ENCODE peak calls at places on chromosomes 7 and 10, in eight cellular contexts. Y, T, C, U, R, J, X and A are unnamed samples.
A peak's percentile ranks its signal among the peaks of the same experiment; 100 is the strongest.

GRCh38 chr7:155166108-155166507 is 96.0 kb downstream of the HTR5A start:
- DNase-seq in R (no peak), T (no peak), Y (no peak), J (no peak), X (no peak), U (no peak), C (no peak), A (no peak)

GRCh38 chr7:47939425-47940036 is 8.7 kb downstream of the PKD1L1 start:
- DNase-seq in Y (no peak), J (no peak), X (no peak), U (no peak), R (peak; percentile 43), C (no peak), T (no peak), A (no peak)

GRCh38 chr7:116582806-116583444 is 58.1 kb downstream of the CAV1 start:
- DNase-seq in U (no peak), C (peak; percentile 96), R (no peak), T (no peak), J (no peak), X (no peak), Y (no peak), A (peak; percentile 28)

GRCh38 chr7:39882148-39882784 is 67.8 kb upstream of the CDK13 start:
- DNase-seq in C (no peak), X (no peak), T (no peak), U (no peak), Y (no peak), J (no peak), R (no peak), A (no peak)

GRCh38 chr7:48139461-48139860 is 31.8 kb upstream of the ABCA13 start:
- DNase-seq in X (no peak), T (no peak), Y (no peak), J (no peak), U (peak; percentile 70), C (peak; percentile 11), R (no peak), A (no peak)

GRCh38 chr10:77228559-77228958 is 409.0 kb downstream of the KCNMA1 start:
- DNase-seq in U (no peak), C (no peak), R (no peak), T (no peak), J (no peak), X (no peak), Y (no peak), A (no peak)

GRCh38 chr10:51031995-51032394 is 42.3 kb upstream of the PRKG1 start:
- DNase-seq in Y (no peak), U (peak; percentile 56), T (no peak), J (peak; percentile 3), C (no peak), R (no peak), X (no peak), A (no peak)

GRCh38 chr10:18224626-18225445 is 84.6 kb downstream of the CACNB2 start:
- DNase-seq in X (no peak), C (no peak), Y (no peak), J (no peak), R (no peak), T (no peak), U (peak; percentile 52), A (no peak)

GRCh38 chr10:86645111-86645445 is 9.3 kb upstream of the OPN4 start:
- DNase-seq in C (no peak), X (no peak), Y (no peak), J (no peak), U (no peak), T (no peak), R (no peak), A (no peak)

GRCh38 chr7:151692721-151693120 is 173.0 kb upstream of the RHEB start:
- DNase-seq in T (no peak), Y (no peak), X (peak; percentile 94), C (no peak), R (peak; percentile 57), U (no peak), J (peak; percentile 76), A (no peak)

GRCh38 chr7:92698237-92698841 is 108.1 kb upstream of the FAM133B start:
- DNase-seq in R (no peak), Y (no peak), T (no peak), U (no peak), X (no peak), C (peak; percentile 90), J (no peak), A (no peak)

GRCh38 chr10:63166742-63167258 is 33.7 kb downstream of the NRBF2 start:
- DNase-seq in R (no peak), Y (no peak), C (peak; percentile 85), U (peak; percentile 87), J (peak; percentile 11), T (peak; percentile 45), X (peak; percentile 78), A (peak; percentile 24)

GRCh38 chr7:107090452-107090851 is 45.9 kb downstream of the PRKAR2B start:
- DNase-seq in X (no peak), U (peak; percentile 64), C (no peak), Y (no peak), J (peak; percentile 25), T (no peak), R (no peak), A (no peak)

GRCh38 chr10:114862456-114862855 is 40.9 kb downstream of the FHIP2A start:
- DNase-seq in C (no peak), T (no peak), X (no peak), J (no peak), Y (no peak), U (no peak), R (no peak), A (no peak)

GRCh38 chr10:110643670-110644597 is at the start of gene RBM20:
- DNase-seq in U (peak; percentile 52), C (peak; percentile 48), J (peak; percentile 82), R (peak; percentile 77), X (peak; percentile 76), Y (peak; percentile 13), T (peak; percentile 8), A (peak; percentile 49)

GRCh38 chr10:87659571-87660483 is at the start of gene PAPSS2:
- DNase-seq in T (peak; percentile 32), Y (peak; percentile 12), C (peak; percentile 85), X (peak; percentile 65), U (peak; percentile 79), J (peak; percentile 88), R (peak; percentile 88), A (peak; percentile 36)

GRCh38 chr10:52420656-52421055 is 106.6 kb downstream of the DKK1 start:
- DNase-seq in U (no peak), C (no peak), X (no peak), Y (no peak), R (no peak), T (no peak), J (no peak), A (no peak)

GRCh38 chr7:141325275-141325674 is 225.9 kb upstream of the AGK start:
- DNase-seq in C (no peak), R (no peak), Y (no peak), J (no peak), U (no peak), X (no peak), T (no peak), A (no peak)

GRCh38 chr7:91941450-91941849 is 788 bp downstream of the AKAP9 start:
- DNase-seq in U (peak; percentile 52), X (peak; percentile 51), T (peak; percentile 61), Y (no peak), J (peak; percentile 22), C (peak; percentile 56), R (no peak), A (peak; percentile 13)

GRCh38 chr7:1237704-1238255 is 5.1 kb downstream of the UNCX start:
- DNase-seq in J (no peak), R (peak; percentile 41), C (no peak), T (no peak), Y (no peak), U (no peak), X (no peak), A (no peak)

GRCh38 chr7:100544949-100545635 is 6.1 kb downstream of the AGFG2 start:
- DNase-seq in Y (no peak), R (no peak), J (no peak), X (peak; percentile 23), T (no peak), U (no peak), C (no peak), A (no peak)

GRCh38 chr7:155533827-155534690 is 12.3 kb downstream of the CNPY1 start:
- DNase-seq in R (peak; percentile 78), U (peak; percentile 89), C (no peak), J (peak; percentile 98), Y (no peak), X (peak; percentile 61), T (peak; percentile 18), A (peak; percentile 48)

GRCh38 chr10:128932071-128932820 is 534.8 kb upstream of the MGMT start:
- DNase-seq in Y (no peak), T (no peak), J (no peak), U (no peak), R (no peak), X (no peak), C (no peak), A (no peak)

GRCh38 chr7:17963281-17963680 is 23.0 kb upstream of the SNX13 start:
- DNase-seq in Y (no peak), J (no peak), C (peak; percentile 56), X (no peak), U (no peak), T (no peak), R (no peak), A (no peak)

GRCh38 chr7:50335795-50336754 is 31.6 kb downstream of the IKZF1 start:
- DNase-seq in J (peak; percentile 40), T (peak; percentile 95), Y (no peak), R (peak; percentile 91), C (no peak), X (no peak), U (no peak), A (peak; percentile 82)

GRCh38 chr7:70684173-70684572 is 447.8 kb upstream of the GALNT17 start:
- DNase-seq in J (no peak), Y (no peak), R (no peak), X (no peak), C (no peak), T (no peak), U (no peak), A (no peak)
- H3K27me3 ChIP-seq in J (peaks cover 46% of the 10 kb centered on the region), Y (no peaks in the 10 kb centered on the region), R (no peaks in the 10 kb centered on the region), X (peaks cover 62% of the 10 kb centered on the region), C (no peaks in the 10 kb centered on the region), T (no peaks in the 10 kb centered on the region), U (peaks cover 72% of the 10 kb centered on the region), A (no peaks in the 10 kb centered on the region)

GRCh38 chr10:59575269-59575668 is 134.4 kb downstream of the SLC16A9 start:
- DNase-seq in C (no peak), U (no peak), Y (no peak), T (no peak), J (no peak), R (no peak), X (no peak), A (no peak)
- H3K27me3 ChIP-seq in C (peaks cover 11% of the 10 kb centered on the region), U (no peaks in the 10 kb centered on the region), Y (no peaks in the 10 kb centered on the region), T (no peaks in the 10 kb centered on the region), J (no peaks in the 10 kb centered on the region), R (no peaks in the 10 kb centered on the region), X (no peaks in the 10 kb centered on the region), A (no peaks in the 10 kb centered on the region)

GRCh38 chr10:129956285-129956649 is 7.8 kb downstream of the EBF3 start:
- DNase-seq in C (no peak), R (no peak), U (peak; percentile 27), Y (no peak), T (no peak), X (no peak), J (peak; percentile 63), A (no peak)
- H3K27me3 ChIP-seq in C (peaks cover 37% of the 10 kb centered on the region), R (peaks cover 6% of the 10 kb centered on the region), U (peaks cover 83% of the 10 kb centered on the region), Y (no peaks in the 10 kb centered on the region), T (peaks cover 8% of the 10 kb centered on the region), X (peaks cover 77% of the 10 kb centered on the region), J (peaks cover 67% of the 10 kb centered on the region), A (no peaks in the 10 kb centered on the region)

DNA sequence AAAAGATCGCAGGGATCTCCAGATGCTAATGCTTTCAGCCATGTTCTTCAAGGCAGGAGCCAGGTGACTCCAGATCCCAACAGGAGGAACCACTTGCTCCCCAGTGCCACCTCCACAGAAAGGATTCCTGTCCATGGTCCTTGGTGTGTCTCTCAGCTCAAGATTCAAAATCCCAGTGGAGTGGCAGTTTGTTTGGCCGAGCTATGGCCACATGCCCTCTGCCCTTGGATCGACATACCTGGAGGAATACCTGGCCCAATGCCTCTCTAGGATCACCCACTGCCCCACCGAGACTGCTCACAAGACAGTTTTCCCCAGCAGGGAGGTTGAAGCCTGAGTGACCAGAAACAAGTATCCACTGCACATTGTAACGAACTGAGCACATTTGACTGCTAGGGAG is 3.9 kb upstream of the GPRIN2 start:
- DNase-seq in U (no peak), C (no peak), J (no peak), Y (no peak), T (no peak), R (peak; percentile 65), X (no peak), A (no peak)
- H3K27me3 ChIP-seq in U (peaks cover 16% of the 10 kb centered on the region), C (peaks cover 54% of the 10 kb centered on the region), J (peaks cover 35% of the 10 kb centered on the region), Y (no peaks in the 10 kb centered on the region), T (peaks cover 46% of the 10 kb centered on the region), R (peaks cover 13% of the 10 kb centered on the region), X (peaks cover 59% of the 10 kb centered on the region), A (peaks cover 2% of the 10 kb centered on the region)